ENCODE peak calls at places on chromosomes 2 and 18, in ten cellular contexts. X, O, S, D, Z, V, H, J, C and P are unnamed samples.

GRCh38 chr2:23967846-23968245 is 27.6 kb downstream of the UBXN2A start:
- DNase-seq in S (no peak), J (no peak), V (no peak), D (no peak), C (no peak), Z (no peak), H (no peak), X (no peak), O (no peak), P (no peak)

GRCh38 chr2:3399829-3400228 is 20.3 kb downstream of the TRAPPC12 start:
- DNase-seq in H (no peak), X (no peak), V (no peak), C (no peak), Z (no peak), J (no peak), S (no peak), D (no peak), O (peak; percentile 65), P (no peak)

GRCh38 chr18:1306641-1307040 is 402.0 kb downstream of the ADCYAP1 start:
- DNase-seq in D (no peak), V (no peak), O (no peak), H (no peak), Z (no peak), S (no peak), C (no peak), J (no peak), X (no peak), P (no peak)

GRCh38 chr2:23588106-23588505 is 203.1 kb downstream of the KLHL29 start:
- DNase-seq in S (no peak), H (no peak), O (no peak), Z (no peak), X (no peak), V (no peak), D (no peak), C (no peak), J (no peak), P (no peak)

GRCh38 chr2:236730393-236730792 is 160.8 kb downstream of the ACKR3 start:
- DNase-seq in H (no peak), X (no peak), D (no peak), Z (no peak), S (no peak), C (no peak), O (no peak), V (no peak), J (no peak), P (no peak)

GRCh38 chr18:48828713-48829442 is 121.9 kb downstream of the SMAD7 start:
- DNase-seq in H (no peak), O (peak; percentile 21), V (no peak), X (no peak), D (no peak), S (no peak), Z (peak; percentile 44), C (no peak), J (peak; percentile 49), P (peak; percentile 54)

GRCh38 chr2:220703279-220703678 is 868.8 kb downstream of the EPHA4 start:
- DNase-seq in Z (no peak), S (no peak), C (no peak), H (no peak), V (peak; percentile 65), J (no peak), D (no peak), O (no peak), X (no peak), P (no peak)

GRCh38 chr2:191622374-191623320 is 55.3 kb upstream of the NABP1 start:
- DNase-seq in H (no peak), X (no peak), D (no peak), O (no peak), C (no peak), S (no peak), Z (no peak), J (no peak), V (peak; percentile 76), P (no peak)

GRCh38 chr2:140061240-140061639 is 1281.0 kb upstream of the NXPH2 start:
- DNase-seq in X (no peak), H (no peak), C (no peak), J (no peak), D (no peak), Z (no peak), S (no peak), V (no peak), O (no peak), P (no peak)

GRCh38 chr2:73000808-73001570 is 70.5 kb downstream of the SFXN5 start:
- DNase-seq in C (no peak), O (no peak), X (no peak), D (no peak), V (no peak), H (no peak), Z (peak; percentile 63), J (peak; percentile 38), S (no peak), P (peak; percentile 32)

GRCh38 chr18:80103231-80103630 is 5.8 kb upstream of the ADNP2 start:
- DNase-seq in S (peak; percentile 11), J (no peak), Z (no peak), D (no peak), O (no peak), H (no peak), V (no peak), C (no peak), X (no peak), P (no peak)

GRCh38 chr2:69720922-69721491 is 20.9 kb upstream of the ANXA4 start:
- DNase-seq in J (no peak), H (no peak), O (no peak), C (no peak), D (no peak), V (no peak), Z (no peak), S (no peak), X (no peak), P (no peak)

GRCh38 chr18:46010676-46011075 is 43.5 kb upstream of the EPG5 start:
- DNase-seq in J (no peak), S (no peak), V (no peak), D (no peak), O (no peak), Z (no peak), H (no peak), X (no peak), C (no peak), P (no peak)

GRCh38 chr18:12324991-12325725 is 17.1 kb downstream of the TUBB6 start:
- DNase-seq in D (no peak), H (no peak), J (no peak), O (no peak), S (no peak), X (no peak), V (no peak), C (no peak), Z (no peak), P (no peak)

GRCh38 chr2:69645926-69646325 is 2.4 kb upstream of the AAK1 start:
- DNase-seq in S (no peak), Z (no peak), O (no peak), D (no peak), X (no peak), J (no peak), C (no peak), H (no peak), V (no peak), P (no peak)

GRCh38 chr2:27911458-27912210 is 21.1 kb downstream of the BABAM2 start:
- DNase-seq in H (no peak), V (no peak), X (no peak), O (no peak), J (no peak), S (no peak), Z (no peak), C (no peak), D (no peak), P (no peak)